ENCODE peak calls at places on chromosomes 1 and 21, in five cellular contexts. One of them, this sample, is unnamed.

GRCh38 chr1:109947582-109948284 is 36.8 kb upstream of the AHCYL1 start:
- DNase-seq in HEK293T: no peak
- DNase-seq in GDM1: no peak
- DNase-seq in GM03348: no peak
- DNase-seq in iPS DF 19.7: no peak
- DNase-seq in this sample: no peak

GRCh38 chr21:31730687-31731111 is 1.2 kb downstream of the SCAF4 start:
- DNase-seq in HEK293T: peak
- DNase-seq in GDM1: no peak
- DNase-seq in GM03348: peak
- DNase-seq in iPS DF 19.7: peak
- DNase-seq in this sample: no peak

GRCh38 chr1:40281852-40282251 is 23.8 kb downstream of the ZMPSTE24 start:
- DNase-seq in HEK293T: no peak
- DNase-seq in GDM1: no peak
- DNase-seq in GM03348: no peak
- DNase-seq in iPS DF 19.7: no peak
- DNase-seq in this sample: no peak

GRCh38 chr1:150532860-150533259 is 16.3 kb upstream of the ADAMTSL4 start:
- DNase-seq in HEK293T: no peak
- DNase-seq in GDM1: no peak
- DNase-seq in GM03348: no peak
- DNase-seq in iPS DF 19.7: no peak
- DNase-seq in this sample: no peak

GRCh38 chr1:109634771-109635750 is 15.4 kb downstream of the AMPD2 start:
- DNase-seq in HEK293T: no peak
- DNase-seq in GDM1: no peak
- DNase-seq in GM03348: no peak
- DNase-seq in iPS DF 19.7: no peak
- DNase-seq in this sample: no peak

GRCh38 chr1:11731719-11732283 is 4.1 kb upstream of the AGTRAP start:
- DNase-seq in HEK293T: no peak
- DNase-seq in GDM1: peak
- DNase-seq in GM03348: peak
- DNase-seq in iPS DF 19.7: no peak
- DNase-seq in this sample: no peak

GRCh38 chr1:65983500-65983899 is 190.8 kb downstream of the PDE4B start:
- DNase-seq in HEK293T: no peak
- DNase-seq in GDM1: no peak
- DNase-seq in GM03348: no peak
- DNase-seq in iPS DF 19.7: no peak
- DNase-seq in this sample: no peak

GRCh38 chr1:36782785-36783184 is 251.5 kb downstream of the GRIK3 start:
- DNase-seq in HEK293T: no peak
- DNase-seq in GDM1: no peak
- DNase-seq in GM03348: no peak
- DNase-seq in iPS DF 19.7: no peak
- DNase-seq in this sample: no peak

GRCh38 chr1:244801246-244801645 is 34.2 kb upstream of the COX20 start:
- DNase-seq in HEK293T: peak
- DNase-seq in GDM1: no peak
- DNase-seq in GM03348: peak
- DNase-seq in iPS DF 19.7: no peak
- DNase-seq in this sample: no peak

GRCh38 chr1:51517361-51518032 is 1.6 kb downstream of the EPS15 start:
- DNase-seq in HEK293T: no peak
- DNase-seq in GDM1: no peak
- DNase-seq in GM03348: no peak
- DNase-seq in iPS DF 19.7: no peak
- DNase-seq in this sample: no peak

GRCh38 chr1:236103646-236104218 is 38.6 kb upstream of the GPR137B start:
- DNase-seq in HEK293T: peak
- DNase-seq in GDM1: peak
- DNase-seq in GM03348: peak
- DNase-seq in iPS DF 19.7: no peak
- DNase-seq in this sample: no peak

GRCh38 chr1:159598196-159598595 is 10.6 kb downstream of the APCS start:
- DNase-seq in HEK293T: no peak
- DNase-seq in GDM1: no peak
- DNase-seq in GM03348: peak
- DNase-seq in iPS DF 19.7: peak
- DNase-seq in this sample: peak

GRCh38 chr1:182264187-182264586 is 127.4 kb downstream of the GLUL start:
- DNase-seq in HEK293T: no peak
- DNase-seq in GDM1: no peak
- DNase-seq in GM03348: no peak
- DNase-seq in iPS DF 19.7: no peak
- DNase-seq in this sample: no peak

GRCh38 chr1:183093821-183094287 is 70.6 kb downstream of the LAMC1 start:
- DNase-seq in HEK293T: no peak
- DNase-seq in GDM1: no peak
- DNase-seq in GM03348: peak
- DNase-seq in iPS DF 19.7: peak
- DNase-seq in this sample: no peak

GRCh38 chr1:41314781-41315481 is 46.3 kb upstream of the FOXO6 start:
- DNase-seq in HEK293T: no peak
- DNase-seq in GDM1: no peak
- DNase-seq in GM03348: peak
- DNase-seq in iPS DF 19.7: no peak
- DNase-seq in this sample: no peak

GRCh38 chr1:154747841-154748766 is 122.0 kb downstream of the KCNN3 start:
- DNase-seq in HEK293T: no peak
- DNase-seq in GDM1: peak
- DNase-seq in GM03348: peak
- DNase-seq in iPS DF 19.7: no peak
- DNase-seq in this sample: no peak

GRCh38 chr1:1020000-1020404 is at the start of gene AGRN:
- DNase-seq in HEK293T: peak
- DNase-seq in GDM1: no peak
- DNase-seq in GM03348: peak
- DNase-seq in iPS DF 19.7: no peak
- DNase-seq in this sample: no peak

GRCh38 chr1:193498088-193498605 is 311.7 kb upstream of the B3GALT2 start:
- DNase-seq in HEK293T: no peak
- DNase-seq in GDM1: no peak
- DNase-seq in GM03348: no peak
- DNase-seq in iPS DF 19.7: no peak
- DNase-seq in this sample: no peak

GRCh38 chr1:31708324-31708723 is 4.5 kb upstream of the COL16A1 start:
- DNase-seq in HEK293T: no peak
- DNase-seq in GDM1: no peak
- DNase-seq in GM03348: no peak
- DNase-seq in iPS DF 19.7: no peak
- DNase-seq in this sample: no peak

GRCh38 chr1:31027693-31028526 is 37.6 kb downstream of the PUM1 start:
- DNase-seq in HEK293T: no peak
- DNase-seq in GDM1: peak
- DNase-seq in GM03348: peak
- DNase-seq in iPS DF 19.7: no peak
- DNase-seq in this sample: no peak

GRCh38 chr1:176669782-176670181 is 206.8 kb downstream of the PAPPA2 start:
- DNase-seq in HEK293T: no peak
- DNase-seq in GDM1: no peak
- DNase-seq in GM03348: no peak
- DNase-seq in iPS DF 19.7: no peak
- DNase-seq in this sample: no peak

This sample was measured in pulmonary artery endothelial cell.